ENCODE peak calls at places on chromosomes 12 and 14, in eight cellular contexts. One of them, this sample, is unnamed.

GRCh38 chr12:40117818-40118217 is 11.9 kb upstream of the SLC2A13 start:
- DNase-seq in neural progenitor cell: no peak
- DNase-seq in dorsolateral prefrontal cortex: no peak
- DNase-seq in foreskin fibroblast: no peak
- DNase-seq in left ventricle myocardium inferior: no peak
- DNase-seq in epithelial cell of esophagus: no peak
- DNase-seq in type B pancreatic cell: no peak
- DNase-seq in gastrocnemius medialis: no peak
- DNase-seq in this sample: no peak

GRCh38 chr12:104618691-104619090 is 161.9 kb downstream of the CHST11 start:
- DNase-seq in epithelial cell of esophagus: no peak
- DNase-seq in type B pancreatic cell: no peak
- DNase-seq in foreskin fibroblast: no peak
- DNase-seq in left ventricle myocardium inferior: no peak
- DNase-seq in dorsolateral prefrontal cortex: no peak
- DNase-seq in gastrocnemius medialis: no peak
- DNase-seq in neural progenitor cell: no peak
- DNase-seq in this sample: no peak

GRCh38 chr12:89373772-89374572 is 21.7 kb upstream of the DUSP6 start:
- DNase-seq in foreskin fibroblast: peak
- DNase-seq in left ventricle myocardium inferior: no peak
- DNase-seq in dorsolateral prefrontal cortex: no peak
- DNase-seq in type B pancreatic cell: no peak
- DNase-seq in neural progenitor cell: no peak
- DNase-seq in gastrocnemius medialis: peak
- DNase-seq in epithelial cell of esophagus: peak
- DNase-seq in this sample: no peak

GRCh38 chr14:84544486-84544885 is 985.5 kb upstream of the FLRT2 start:
- DNase-seq in neural progenitor cell: no peak
- DNase-seq in gastrocnemius medialis: no peak
- DNase-seq in type B pancreatic cell: no peak
- DNase-seq in dorsolateral prefrontal cortex: no peak
- DNase-seq in left ventricle myocardium inferior: no peak
- DNase-seq in foreskin fibroblast: no peak
- DNase-seq in epithelial cell of esophagus: no peak
- DNase-seq in this sample: no peak

GRCh38 chr12:109757671-109758265 is 44.1 kb downstream of the FAM222A start:
- DNase-seq in foreskin fibroblast: no peak
- DNase-seq in type B pancreatic cell: peak
- DNase-seq in neural progenitor cell: no peak
- DNase-seq in epithelial cell of esophagus: no peak
- DNase-seq in left ventricle myocardium inferior: no peak
- DNase-seq in dorsolateral prefrontal cortex: peak
- DNase-seq in gastrocnemius medialis: no peak
- DNase-seq in this sample: no peak

GRCh38 chr12:9669534-9669933 is at the start of gene CLEC2D:
- DNase-seq in left ventricle myocardium inferior: no peak
- DNase-seq in neural progenitor cell: no peak
- DNase-seq in type B pancreatic cell: no peak
- DNase-seq in foreskin fibroblast: no peak
- DNase-seq in gastrocnemius medialis: no peak
- DNase-seq in dorsolateral prefrontal cortex: no peak
- DNase-seq in epithelial cell of esophagus: no peak
- DNase-seq in this sample: no peak

GRCh38 chr12:124399622-124400021 is 104.7 kb downstream of the RFLNA start:
- DNase-seq in left ventricle myocardium inferior: no peak
- DNase-seq in type B pancreatic cell: no peak
- DNase-seq in gastrocnemius medialis: no peak
- DNase-seq in epithelial cell of esophagus: peak
- DNase-seq in foreskin fibroblast: no peak
- DNase-seq in dorsolateral prefrontal cortex: no peak
- DNase-seq in neural progenitor cell: peak
- DNase-seq in this sample: peak

GRCh38 chr12:122336015-122336946 is 70.0 kb upstream of the VPS33A start:
- DNase-seq in left ventricle myocardium inferior: no peak
- DNase-seq in dorsolateral prefrontal cortex: no peak
- DNase-seq in epithelial cell of esophagus: peak
- DNase-seq in neural progenitor cell: peak
- DNase-seq in gastrocnemius medialis: no peak
- DNase-seq in foreskin fibroblast: peak
- DNase-seq in type B pancreatic cell: no peak
- DNase-seq in this sample: peak

GRCh38 chr12:31035944-31036665 is 37.6 kb upstream of the DDX11 start:
- DNase-seq in type B pancreatic cell: no peak
- DNase-seq in gastrocnemius medialis: no peak
- DNase-seq in foreskin fibroblast: no peak
- DNase-seq in dorsolateral prefrontal cortex: no peak
- DNase-seq in left ventricle myocardium inferior: no peak
- DNase-seq in neural progenitor cell: no peak
- DNase-seq in epithelial cell of esophagus: no peak
- DNase-seq in this sample: no peak

GRCh38 chr14:73261075-73261474 is 23.8 kb downstream of the PAPLN start:
- DNase-seq in type B pancreatic cell: no peak
- DNase-seq in dorsolateral prefrontal cortex: peak
- DNase-seq in gastrocnemius medialis: no peak
- DNase-seq in foreskin fibroblast: no peak
- DNase-seq in neural progenitor cell: no peak
- DNase-seq in epithelial cell of esophagus: no peak
- DNase-seq in left ventricle myocardium inferior: no peak
- DNase-seq in this sample: no peak

GRCh38 chr14:24178399-24179178 is 6.7 kb downstream of the REC8 start:
- DNase-seq in foreskin fibroblast: no peak
- DNase-seq in neural progenitor cell: no peak
- DNase-seq in left ventricle myocardium inferior: no peak
- DNase-seq in gastrocnemius medialis: no peak
- DNase-seq in type B pancreatic cell: no peak
- DNase-seq in epithelial cell of esophagus: no peak
- DNase-seq in dorsolateral prefrontal cortex: no peak
- DNase-seq in this sample: no peak

GRCh38 chr12:117188121-117188665 is 2.1 kb downstream of the FBXO21 start:
- DNase-seq in dorsolateral prefrontal cortex: peak
- DNase-seq in left ventricle myocardium inferior: no peak
- DNase-seq in epithelial cell of esophagus: no peak
- DNase-seq in gastrocnemius medialis: no peak
- DNase-seq in foreskin fibroblast: no peak
- DNase-seq in neural progenitor cell: no peak
- DNase-seq in type B pancreatic cell: no peak
- DNase-seq in this sample: no peak
- TF ChIP-seq CTCF in dorsolateral prefrontal cortex: no peak
- TF ChIP-seq CTCF in left ventricle myocardium inferior: no peak
- TF ChIP-seq CTCF in epithelial cell of esophagus: no peak
- TF ChIP-seq CTCF in gastrocnemius medialis: no peak
- TF ChIP-seq CTCF in foreskin fibroblast: no peak
- TF ChIP-seq CTCF in neural progenitor cell: no peak
- TF ChIP-seq CTCF in type B pancreatic cell: no peak
- TF ChIP-seq CTCF in this sample: no peak

DNA sequence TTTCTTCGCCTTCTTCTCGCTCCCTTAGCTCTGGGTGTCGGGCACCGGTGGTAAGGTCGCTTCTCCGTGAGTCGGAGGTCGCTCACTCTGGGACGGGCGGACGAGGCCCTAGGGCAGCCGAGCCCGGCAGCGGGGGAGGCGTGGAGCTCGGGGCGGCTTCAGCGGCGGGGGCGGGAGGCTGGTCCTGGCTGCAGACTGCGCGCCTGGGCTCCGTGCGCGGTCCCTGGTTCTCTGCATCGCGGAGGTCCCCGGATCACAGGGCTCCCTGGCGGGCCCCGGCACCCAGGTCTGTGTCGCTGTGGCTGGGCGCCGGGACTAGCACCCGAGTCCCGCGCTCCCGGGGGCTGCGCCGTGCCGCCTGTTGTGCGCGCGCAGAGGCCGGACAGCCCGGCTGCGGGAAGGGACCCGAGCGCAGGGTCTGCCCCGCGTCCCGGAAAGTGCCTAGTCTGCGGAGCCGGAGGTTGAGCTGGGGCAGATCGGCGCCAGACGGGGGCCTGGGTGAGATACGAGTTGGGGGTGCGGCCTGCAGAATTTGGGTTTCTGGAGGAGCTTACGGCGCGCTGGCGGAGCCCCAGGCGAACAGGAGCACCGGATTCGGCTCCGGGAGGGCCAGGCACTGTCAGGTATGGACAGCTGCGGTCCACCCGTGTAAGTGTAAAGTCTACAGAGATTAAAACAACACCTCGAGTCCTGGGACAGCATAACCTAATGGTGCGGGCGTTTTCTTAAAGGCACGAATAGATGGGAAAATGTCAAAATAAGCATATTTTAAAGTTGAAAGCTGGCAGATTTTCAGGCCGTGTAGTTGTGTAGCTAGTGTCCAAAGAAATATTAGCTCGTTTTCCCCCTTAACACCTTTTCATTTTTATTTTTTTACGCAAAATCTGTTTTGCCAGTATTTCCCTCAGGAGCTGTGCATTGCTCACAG is 722 bp downstream of the FRMD6 start:
- DNase-seq in type B pancreatic cell: peak
- DNase-seq in neural progenitor cell: peak
- DNase-seq in gastrocnemius medialis: peak
- DNase-seq in epithelial cell of esophagus: no peak
- DNase-seq in dorsolateral prefrontal cortex: peak
- DNase-seq in foreskin fibroblast: no peak
- DNase-seq in left ventricle myocardium inferior: peak
- DNase-seq in this sample: peak
- TF ChIP-seq CTCF in type B pancreatic cell: peak
- TF ChIP-seq CTCF in neural progenitor cell: peak
- TF ChIP-seq CTCF in gastrocnemius medialis: peak
- TF ChIP-seq CTCF in epithelial cell of esophagus: no peak
- TF ChIP-seq CTCF in dorsolateral prefrontal cortex: no peak
- TF ChIP-seq CTCF in foreskin fibroblast: no peak
- TF ChIP-seq CTCF in left ventricle myocardium inferior: peak
- TF ChIP-seq CTCF in this sample: peak

GRCh38 chr14:54498579-54498978 is 9.8 kb upstream of the GMFB start:
- DNase-seq in epithelial cell of esophagus: no peak
- DNase-seq in dorsolateral prefrontal cortex: no peak
- DNase-seq in foreskin fibroblast: no peak
- DNase-seq in type B pancreatic cell: no peak
- DNase-seq in left ventricle myocardium inferior: no peak
- DNase-seq in neural progenitor cell: no peak
- DNase-seq in gastrocnemius medialis: no peak
- DNase-seq in this sample: no peak

GRCh38 chr14:54500744-54501143 is 9.0 kb upstream of the CGRRF1 start:
- DNase-seq in neural progenitor cell: no peak
- DNase-seq in epithelial cell of esophagus: no peak
- DNase-seq in left ventricle myocardium inferior: no peak
- DNase-seq in dorsolateral prefrontal cortex: no peak
- DNase-seq in gastrocnemius medialis: no peak
- DNase-seq in type B pancreatic cell: no peak
- DNase-seq in foreskin fibroblast: no peak
- DNase-seq in this sample: no peak

GRCh38 chr14:54502602-54503001 is 7.1 kb upstream of the CGRRF1 start:
- DNase-seq in neural progenitor cell: no peak
- DNase-seq in gastrocnemius medialis: no peak
- DNase-seq in type B pancreatic cell: no peak
- DNase-seq in left ventricle myocardium inferior: no peak
- DNase-seq in foreskin fibroblast: no peak
- DNase-seq in epithelial cell of esophagus: no peak
- DNase-seq in dorsolateral prefrontal cortex: no peak
- DNase-seq in this sample: peak

GRCh38 chr14:54501423-54501822 is 8.3 kb upstream of the CGRRF1 start:
- DNase-seq in epithelial cell of esophagus: no peak
- DNase-seq in dorsolateral prefrontal cortex: no peak
- DNase-seq in foreskin fibroblast: no peak
- DNase-seq in left ventricle myocardium inferior: no peak
- DNase-seq in neural progenitor cell: no peak
- DNase-seq in gastrocnemius medialis: no peak
- DNase-seq in type B pancreatic cell: no peak
- DNase-seq in this sample: no peak

GRCh38 chr14:54503476-54503875 is 6.2 kb upstream of the CGRRF1 start:
- DNase-seq in foreskin fibroblast: peak
- DNase-seq in dorsolateral prefrontal cortex: no peak
- DNase-seq in epithelial cell of esophagus: peak
- DNase-seq in type B pancreatic cell: no peak
- DNase-seq in gastrocnemius medialis: no peak
- DNase-seq in neural progenitor cell: no peak
- DNase-seq in left ventricle myocardium inferior: no peak
- DNase-seq in this sample: no peak
- TF ChIP-seq CTCF in foreskin fibroblast: peak
- TF ChIP-seq CTCF in dorsolateral prefrontal cortex: peak
- TF ChIP-seq CTCF in epithelial cell of esophagus: peak
- TF ChIP-seq CTCF in type B pancreatic cell: peak
- TF ChIP-seq CTCF in gastrocnemius medialis: no peak
- TF ChIP-seq CTCF in neural progenitor cell: peak
- TF ChIP-seq CTCF in left ventricle myocardium inferior: peak
- TF ChIP-seq CTCF in this sample: no peak

GRCh38 chr12:112546996-112547395 is 128.2 kb downstream of the PTPN11 start:
- DNase-seq in neural progenitor cell: no peak
- DNase-seq in foreskin fibroblast: no peak
- DNase-seq in epithelial cell of esophagus: no peak
- DNase-seq in dorsolateral prefrontal cortex: no peak
- DNase-seq in type B pancreatic cell: no peak
- DNase-seq in left ventricle myocardium inferior: no peak
- DNase-seq in gastrocnemius medialis: no peak
- DNase-seq in this sample: no peak

GRCh38 chr12:112543666-112544185 is 125.0 kb downstream of the PTPN11 start:
- DNase-seq in epithelial cell of esophagus: no peak
- DNase-seq in left ventricle myocardium inferior: no peak
- DNase-seq in gastrocnemius medialis: no peak
- DNase-seq in dorsolateral prefrontal cortex: no peak
- DNase-seq in neural progenitor cell: no peak
- DNase-seq in foreskin fibroblast: no peak
- DNase-seq in type B pancreatic cell: no peak
- DNase-seq in this sample: no peak

GRCh38 chr12:112546339-112546738 is 127.6 kb downstream of the PTPN11 start:
- DNase-seq in neural progenitor cell: no peak
- DNase-seq in type B pancreatic cell: no peak
- DNase-seq in foreskin fibroblast: no peak
- DNase-seq in left ventricle myocardium inferior: no peak
- DNase-seq in gastrocnemius medialis: no peak
- DNase-seq in epithelial cell of esophagus: no peak
- DNase-seq in dorsolateral prefrontal cortex: no peak
- DNase-seq in this sample: no peak

GRCh38 chr12:112551681-112552080 is 132.9 kb downstream of the PTPN11 start:
- DNase-seq in gastrocnemius medialis: no peak
- DNase-seq in epithelial cell of esophagus: no peak
- DNase-seq in type B pancreatic cell: no peak
- DNase-seq in dorsolateral prefrontal cortex: no peak
- DNase-seq in foreskin fibroblast: no peak
- DNase-seq in left ventricle myocardium inferior: no peak
- DNase-seq in neural progenitor cell: no peak
- DNase-seq in this sample: no peak

GRCh38 chr12:112549031-112549430 is 130.3 kb downstream of the PTPN11 start:
- DNase-seq in epithelial cell of esophagus: no peak
- DNase-seq in dorsolateral prefrontal cortex: no peak
- DNase-seq in foreskin fibroblast: no peak
- DNase-seq in type B pancreatic cell: no peak
- DNase-seq in left ventricle myocardium inferior: no peak
- DNase-seq in neural progenitor cell: no peak
- DNase-seq in gastrocnemius medialis: no peak
- DNase-seq in this sample: no peak
- TF ChIP-seq CTCF in epithelial cell of esophagus: no peak
- TF ChIP-seq CTCF in dorsolateral prefrontal cortex: no peak
- TF ChIP-seq CTCF in foreskin fibroblast: no peak
- TF ChIP-seq CTCF in type B pancreatic cell: no peak
- TF ChIP-seq CTCF in left ventricle myocardium inferior: no peak
- TF ChIP-seq CTCF in neural progenitor cell: no peak
- TF ChIP-seq CTCF in gastrocnemius medialis: no peak
- TF ChIP-seq CTCF in this sample: no peak

GRCh38 chr12:57112492-57113294 is 1.5 kb upstream of the STAT6 start:
- DNase-seq in gastrocnemius medialis: no peak
- DNase-seq in dorsolateral prefrontal cortex: no peak
- DNase-seq in type B pancreatic cell: no peak
- DNase-seq in neural progenitor cell: no peak
- DNase-seq in epithelial cell of esophagus: no peak
- DNase-seq in left ventricle myocardium inferior: no peak
- DNase-seq in foreskin fibroblast: no peak
- DNase-seq in this sample: no peak
- TF ChIP-seq CTCF in gastrocnemius medialis: peak
- TF ChIP-seq CTCF in dorsolateral prefrontal cortex: peak
- TF ChIP-seq CTCF in type B pancreatic cell: peak
- TF ChIP-seq CTCF in neural progenitor cell: peak
- TF ChIP-seq CTCF in epithelial cell of esophagus: peak
- TF ChIP-seq CTCF in left ventricle myocardium inferior: peak
- TF ChIP-seq CTCF in foreskin fibroblast: no peak
- TF ChIP-seq CTCF in this sample: peak